ENCODE peak calls at places on chromosomes 7 and 10, in four cellular contexts. K, I, A and L are unnamed samples.

GRCh38 chr7:964401-965231 is 10.1 kb upstream of the ADAP1 start:
- DNase-seq in K (no peak), I (peak), A (no peak), L (no peak)

GRCh38 chr7:151566897-151567320 is 47.2 kb upstream of the RHEB start:
- DNase-seq in K (no peak), I (no peak), A (no peak), L (no peak)

GRCh38 chr10:126058507-126058906 is 162.1 kb downstream of the FANK1 start:
- DNase-seq in K (no peak), I (no peak), A (no peak), L (peak)

GRCh38 chr7:47335071-47335470 is 246.8 kb downstream of the TNS3 start:
- DNase-seq in K (no peak), I (no peak), A (no peak), L (no peak)

GRCh38 chr10:3467052-3467906 is 294.7 kb upstream of the PITRM1 start:
- DNase-seq in K (peak), I (peak), A (peak), L (no peak)

GRCh38 chr7:26451997-26452396 is 160.3 kb downstream of the SNX10 start:
- DNase-seq in K (no peak), I (no peak), A (no peak), L (no peak)

GRCh38 chr10:125765835-125766234 is 9.8 kb downstream of the MMP21 start:
- DNase-seq in K (no peak), I (no peak), A (no peak), L (no peak)

GRCh38 chr10:69904533-69904932 is 102.8 kb downstream of the COL13A1 start:
- DNase-seq in K (no peak), I (no peak), A (no peak), L (no peak)

GRCh38 chr7:74027683-74028320 is at the start of gene ELN:
- DNase-seq in K (peak), I (peak), A (peak), L (no peak)

GRCh38 chr7:154409703-154410311 is 357.6 kb downstream of the DPP6 start:
- DNase-seq in K (peak), I (no peak), A (no peak), L (no peak)

GRCh38 chr7:2760098-2760889 is 72.3 kb downstream of the AMZ1 start:
- DNase-seq in K (peak), I (peak), A (no peak), L (no peak)

GRCh38 chr7:159118220-159118595 is 26.5 kb downstream of the VIPR2 start:
- DNase-seq in K (no peak), I (no peak), A (no peak), L (no peak)

GRCh38 chr7:127905491-127906330 is 125.5 kb downstream of the LRRC4 start:
- DNase-seq in K (no peak), I (no peak), A (no peak), L (no peak)

GRCh38 chr10:77041636-77042258 is 595.9 kb downstream of the KCNMA1 start:
- DNase-seq in K (peak), I (no peak), A (no peak), L (no peak)

GRCh38 chr7:71824356-71824755 is 587.8 kb downstream of the CALN1 start:
- DNase-seq in K (peak), I (no peak), A (no peak), L (no peak)
- TF ChIP-seq CTCF in K (no peak), I (no peak), A (no peak), L (no peak)

GRCh38 chr10:61606971-61607907 is 55.5 kb upstream of the CABCOCO1 start:
- DNase-seq in K (no peak), I (no peak), A (no peak), L (no peak)
- TF ChIP-seq CTCF in K (peak), I (no peak), A (no peak), L (peak)

GRCh38 chr10:124566222-124566888 is 104.7 kb downstream of the LHPP start:
- DNase-seq in K (no peak), I (no peak), A (no peak), L (no peak)

GRCh38 chr10:124564881-124565280 is 103.3 kb downstream of the LHPP start:
- DNase-seq in K (no peak), I (no peak), A (no peak), L (no peak)

GRCh38 chr10:124566981-124567835 is 105.6 kb downstream of the LHPP start:
- DNase-seq in K (no peak), I (no peak), A (no peak), L (no peak)

GRCh38 chr10:124563320-124563719 is 101.7 kb downstream of the LHPP start:
- DNase-seq in K (no peak), I (no peak), A (no peak), L (no peak)

GRCh38 chr10:124565565-124566221 is 104.1 kb downstream of the LHPP start:
- DNase-seq in K (peak), I (no peak), A (peak), L (no peak)
- TF ChIP-seq CTCF in K (peak), I (no peak), A (no peak), L (peak)

DNA sequence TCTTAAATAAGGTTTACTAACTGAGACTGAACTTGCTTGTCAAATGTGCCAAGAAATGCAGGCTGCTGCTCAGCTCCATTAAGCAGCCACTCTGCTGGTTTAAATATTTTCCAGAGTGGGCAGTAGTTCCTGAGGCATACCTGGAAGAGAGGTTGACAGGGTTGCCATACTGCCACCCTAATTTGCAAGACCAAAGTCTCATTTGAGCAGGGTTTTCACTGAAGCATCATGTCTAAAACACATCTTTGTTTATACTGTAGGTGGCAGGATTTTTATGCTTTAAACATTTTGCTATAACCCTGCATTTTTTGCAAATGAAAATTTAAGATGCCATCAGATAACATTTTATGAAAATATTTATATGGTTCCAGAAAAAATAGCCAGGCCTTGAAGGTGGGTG is 618.0 kb upstream of the LRRTM3 start:
- DNase-seq in K (no peak), I (no peak), A (no peak), L (no peak)
- TF ChIP-seq CTCF in K (no peak), I (no peak), A (no peak), L (peak)

DNA sequence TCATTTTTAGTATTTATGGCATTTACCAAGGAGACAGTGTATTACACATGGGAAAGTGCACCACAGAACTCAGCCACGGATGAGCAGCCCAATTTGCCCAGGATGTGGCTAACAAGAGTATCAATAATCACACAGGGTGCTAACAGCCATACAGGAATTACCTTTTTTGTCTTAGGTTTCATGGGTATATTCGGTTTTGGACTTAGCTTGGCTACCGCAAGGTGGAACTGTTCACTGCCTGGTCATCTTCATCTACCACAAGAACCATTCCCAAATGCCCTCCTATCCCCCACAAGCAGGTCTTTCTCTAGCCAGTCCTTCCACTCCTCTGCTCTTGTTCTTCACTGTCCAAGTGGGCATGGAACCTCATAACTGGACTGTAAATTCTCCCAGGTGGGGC is 6.0 kb downstream of the PDLIM1 start:
- DNase-seq in K (no peak), I (no peak), A (no peak), L (no peak)
- TF ChIP-seq CTCF in K (no peak), I (no peak), A (no peak), L (no peak)

GRCh38 chr10:71704816-71705215 is 14.8 kb downstream of the C10orf105 start:
- DNase-seq in K (no peak), I (no peak), A (no peak), L (no peak)

GRCh38 chr10:71703577-71703976 is 16.0 kb downstream of the C10orf105 start:
- DNase-seq in K (no peak), I (no peak), A (no peak), L (no peak)

GRCh38 chr10:71706216-71707121 is 13.1 kb downstream of the C10orf105 start:
- DNase-seq in K (no peak), I (no peak), A (no peak), L (no peak)

GRCh38 chr10:71707240-71707789 is 12.3 kb downstream of the C10orf105 start:
- DNase-seq in K (no peak), I (no peak), A (no peak), L (no peak)

GRCh38 chr10:71705582-71705981 is 14.0 kb downstream of the C10orf105 start:
- DNase-seq in K (no peak), I (no peak), A (no peak), L (no peak)
- TF ChIP-seq CTCF in K (no peak), I (no peak), A (no peak), L (no peak)